ENCODE peak calls at places on chromosomes 11 and 22, in eight cellular contexts. A is neuronal stem cell, M is Peyer's patch, R is trophoblast cell, Z is fibroblast of lung, G is heart right ventricle, N is IMR-90, S is gastrocnemius medialis. J is an unnamed sample.

GRCh38 chr11:68266936-68267880 is 4.6 kb downstream of the C11orf24 start:
- DNase-seq in A (no peak), R (no peak), M (no peak), S (no peak), G (no peak), N (peak; percentile 17), Z (peak; percentile 26), J (peak; percentile 33)

GRCh38 chr11:2444301-2445106 is at the start of the genes KCNQ1 and TRPM5:
- DNase-seq in S (no peak), M (peak; percentile 90), A (peak; percentile 48), G (no peak), R (no peak), Z (no peak), N (no peak), J (peak; percentile 81)

GRCh38 chr11:94558932-94559331 is 8.2 kb upstream of the PIWIL4 start:
- DNase-seq in R (no peak), S (no peak), A (no peak), G (no peak), M (no peak), N (no peak), Z (no peak), J (no peak)

GRCh38 chr22:24128631-24129601 is 52.4 kb upstream of the SUSD2 start:
- DNase-seq in Z (no peak), A (no peak), G (no peak), N (no peak), R (no peak), M (no peak), S (no peak), J (no peak)

GRCh38 chr22:28674121-28674563 is 5.5 kb downstream of the TTC28 start:
- DNase-seq in R (no peak), M (peak; percentile 49), G (no peak), A (no peak), N (peak; percentile 43), S (no peak), Z (peak; percentile 61), J (peak; percentile 33)

GRCh38 chr11:63663809-63664208 is 7.4 kb downstream of the ATL3 start:
- DNase-seq in N (peak; percentile 80), A (no peak), M (no peak), Z (peak; percentile 63), G (no peak), S (no peak), R (no peak), J (no peak)

GRCh38 chr11:123386746-123387510 is 43.1 kb upstream of the GRAMD1B start:
- DNase-seq in Z (no peak), S (no peak), G (no peak), M (no peak), A (no peak), N (peak; percentile 43), R (peak; percentile 65), J (no peak)

GRCh38 chr11:56841210-56841810 is 92.8 kb upstream of the OR9G4 start:
- DNase-seq in G (peak; percentile 40), N (peak; percentile 56), A (peak; percentile 62), R (peak; percentile 34), Z (peak; percentile 62), S (peak; percentile 17), M (peak; percentile 72), J (peak; percentile 67)

GRCh38 chr11:83574516-83574915 is 288.3 kb upstream of the CCDC90B start:
- DNase-seq in Z (no peak), A (no peak), R (no peak), M (no peak), N (peak; percentile 58), G (no peak), S (no peak), J (no peak)

GRCh38 chr11:39617971-39618370 is 1841.5 kb downstream of the LRRC4C start:
- DNase-seq in M (no peak), A (no peak), Z (no peak), S (no peak), N (no peak), G (no peak), R (no peak), J (no peak)

GRCh38 chr11:44564198-44564597 is 1.3 kb upstream of the CD82 start:
- DNase-seq in G (peak; percentile 38), Z (no peak), N (peak; percentile 28), M (peak; percentile 81), A (no peak), R (no peak), S (no peak), J (peak; percentile 96)

GRCh38 chr11:130561441-130561881 is 113.0 kb downstream of the ADAMTS15 start:
- DNase-seq in S (no peak), Z (peak; percentile 36), M (no peak), R (peak; percentile 18), N (peak; percentile 35), G (no peak), A (no peak), J (no peak)

GRCh38 chr11:118690553-118691304 is 11.3 kb upstream of the TREH start:
- DNase-seq in M (no peak), Z (no peak), A (no peak), S (no peak), R (no peak), G (no peak), N (no peak), J (no peak)

GRCh38 chr11:118689852-118690552 is 10.6 kb upstream of the TREH start:
- DNase-seq in R (peak; percentile 96), G (peak; percentile 95), M (peak; percentile 91), S (peak; percentile 89), A (peak; percentile 81), N (peak; percentile 73), Z (peak; percentile 93), J (peak; percentile 97)

GRCh38 chr11:118689503-118689851 is 10.0 kb upstream of the TREH start:
- DNase-seq in N (no peak), M (no peak), R (no peak), S (no peak), Z (no peak), G (no peak), A (peak; percentile 18), J (no peak)

GRCh38 chr11:118687906-118688305 is 8.5 kb upstream of the TREH start:
- DNase-seq in M (no peak), A (no peak), R (no peak), Z (no peak), S (no peak), N (no peak), G (no peak), J (no peak)

DNA sequence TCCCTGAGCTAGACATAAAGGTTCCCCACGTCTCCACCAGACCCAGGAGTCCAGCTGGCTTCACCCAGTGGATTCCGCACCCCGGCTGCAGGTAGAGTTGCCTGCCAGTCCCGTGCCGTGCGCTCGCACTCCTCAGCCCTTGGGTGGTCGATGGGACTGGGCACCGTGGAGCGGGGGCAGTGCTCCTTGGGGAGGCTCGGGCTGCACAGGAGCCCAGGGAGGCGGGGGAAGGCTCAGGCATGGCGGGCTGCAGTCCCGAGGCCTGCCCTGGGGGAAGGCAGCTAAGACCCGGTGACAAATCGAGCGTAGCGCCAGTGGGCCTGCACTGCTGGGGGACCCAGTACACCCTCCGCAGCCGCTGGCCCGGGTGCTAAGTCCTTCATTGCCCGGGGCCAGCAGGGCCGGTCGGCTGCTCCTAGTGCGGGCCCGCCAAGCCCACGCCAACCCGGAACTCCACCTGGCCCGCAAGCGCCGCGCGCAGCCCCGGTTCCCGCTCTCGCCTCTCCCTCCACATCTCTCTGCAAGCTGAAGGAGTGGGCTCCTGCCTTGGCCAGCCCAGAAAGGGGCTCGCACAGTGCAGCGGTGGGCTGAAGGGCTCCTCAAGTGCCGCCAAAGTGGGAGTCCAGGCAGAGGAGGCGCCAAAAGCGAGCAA is 9.5 kb upstream of the TREH start:
- DNase-seq in M (no peak), R (no peak), Z (no peak), N (no peak), A (no peak), S (no peak), G (no peak), J (no peak)
- H3K4me1 ChIP-seq in M (peaks cover 9% of the 10 kb centered on the region), R (peaks cover 23% of the 10 kb centered on the region), Z (peaks cover 12% of the 10 kb centered on the region), N (peaks cover 14% of the 10 kb centered on the region), A (peaks cover 3% of the 10 kb centered on the region), S (no peaks in the 10 kb centered on the region), G (peaks cover 14% of the 10 kb centered on the region), J (no peaks in the 10 kb centered on the region)

GRCh38 chr11:33262016-33262638 is 4.9 kb downstream of the HIPK3 start:
- DNase-seq in R (no peak), N (peak; percentile 24), Z (peak; percentile 17), S (no peak), G (no peak), A (no peak), M (no peak), J (no peak)
- H3K4me1 ChIP-seq in R (peaks cover 3% of the 10 kb centered on the region), N (peaks cover 6% of the 10 kb centered on the region), Z (peaks cover 7% of the 10 kb centered on the region), S (peaks cover 71% of the 10 kb centered on the region), G (peaks cover 77% of the 10 kb centered on the region), A (no peaks in the 10 kb centered on the region), M (peaks cover 5% of the 10 kb centered on the region), J (peaks cover 11% of the 10 kb centered on the region)

GRCh38 chr22:46008836-46009596 is 32.1 kb upstream of the WNT7B start:
- DNase-seq in S (no peak), Z (no peak), R (no peak), G (no peak), N (no peak), M (no peak), A (no peak), J (no peak)

GRCh38 chr22:46008291-46008690 is 31.3 kb upstream of the WNT7B start:
- DNase-seq in M (no peak), G (no peak), A (no peak), N (no peak), S (no peak), Z (peak; percentile 23), R (no peak), J (no peak)

GRCh38 chr22:46010177-46010867 is 33.4 kb upstream of the WNT7B start:
- DNase-seq in S (peak; percentile 14), Z (no peak), R (no peak), G (no peak), N (peak; percentile 55), A (no peak), M (no peak), J (no peak)

GRCh38 chr22:46010951-46011626 is 34.1 kb upstream of the WNT7B start:
- DNase-seq in S (peak; percentile 14), N (no peak), M (no peak), Z (no peak), R (no peak), G (no peak), A (no peak), J (no peak)

GRCh38 chr22:46009730-46010129 is 32.8 kb upstream of the WNT7B start:
- DNase-seq in S (no peak), Z (no peak), G (no peak), N (no peak), M (no peak), A (no peak), R (no peak), J (no peak)
- H3K4me1 ChIP-seq in S (peaks cover 36% of the 10 kb centered on the region), Z (peaks cover 28% of the 10 kb centered on the region), G (peaks cover 75% of the 10 kb centered on the region), N (peaks cover 30% of the 10 kb centered on the region), M (peaks cover 9% of the 10 kb centered on the region), A (peaks cover 5% of the 10 kb centered on the region), R (peaks cover 4% of the 10 kb centered on the region), J (peaks cover 3% of the 10 kb centered on the region)

GRCh38 chr11:117841582-117842031 is 17.1 kb upstream of the FXYD2 start:
- DNase-seq in M (no peak), G (no peak), A (no peak), Z (no peak), S (no peak), R (no peak), N (no peak), J (no peak)
- H3K4me1 ChIP-seq in M (no peaks in the 10 kb centered on the region), G (peaks cover 26% of the 10 kb centered on the region), A (peaks cover 6% of the 10 kb centered on the region), Z (no peaks in the 10 kb centered on the region), S (peaks cover 5% of the 10 kb centered on the region), R (no peaks in the 10 kb centered on the region), N (no peaks in the 10 kb centered on the region), J (peaks cover 2% of the 10 kb centered on the region)